ENCODE peak calls at places on chromosomes 3 and 15, in six cellular contexts. A is dorsolateral prefrontal cortex, Y is AG10803, J is NCI-H187 treated with DMSO at 0.1 percent for 48 hours, P is dermis microvascular lymphatic vessel endothelial cell, Z is EL. Q is an unnamed sample.
A peak's percentile ranks its signal among the peaks of the same experiment; 100 is the strongest.

GRCh38 chr3:99678023-99678422 is 39.6 kb downstream of the COL8A1 start:
- DNase-seq in A (no peak), J (no peak), Y (peak; percentile 96), Z (peak; percentile 88), P (no peak), Q (no peak)

GRCh38 chr3:56269755-56270154 is 198.5 kb downstream of the ERC2 start:
- DNase-seq in Z (peak; percentile 11), Y (peak; percentile 24), P (no peak), A (no peak), J (no peak), Q (no peak)

GRCh38 chr15:66798426-66799061 is 96.5 kb downstream of the SMAD6 start:
- DNase-seq in Y (peak; percentile 71), Z (peak; percentile 87), J (no peak), P (no peak), A (no peak), Q (no peak)

GRCh38 chr15:25737218-25737643 is 125.9 kb downstream of the ATP10A start:
- DNase-seq in Z (peak; percentile 3), A (no peak), P (no peak), J (no peak), Y (peak; percentile 9), Q (no peak)

GRCh38 chr3:153158184-153158583 is 3.8 kb upstream of the RAP2B start:
- DNase-seq in Z (no peak), P (no peak), A (no peak), Y (no peak), J (no peak), Q (no peak)

GRCh38 chr3:11847607-11848006 is 922 bp upstream of the TAMM41 start:
- DNase-seq in A (no peak), J (no peak), P (no peak), Z (no peak), Y (no peak), Q (no peak)

GRCh38 chr3:119898478-119899177 is 116.7 kb downstream of the NR1I2 start:
- DNase-seq in Z (no peak), Y (peak; percentile 47), P (no peak), A (no peak), J (no peak), Q (no peak)

GRCh38 chr15:51311510-51311909 is 26.9 kb downstream of the CYP19A1 start:
- DNase-seq in A (no peak), P (no peak), Y (no peak), Z (no peak), J (no peak), Q (no peak)

GRCh38 chr3:79245295-79246138 is 522.3 kb downstream of the ROBO1 start:
- DNase-seq in A (no peak), Z (no peak), J (no peak), Y (no peak), P (no peak), Q (no peak)

GRCh38 chr15:69719527-69719926 is 266.9 kb downstream of the RPLP1 start:
- DNase-seq in A (no peak), Z (no peak), Y (no peak), J (no peak), P (no peak), Q (no peak)

GRCh38 chr3:32946973-32947372 is 4.5 kb upstream of the CCR4 start:
- DNase-seq in Y (no peak), J (no peak), Z (no peak), A (no peak), P (no peak), Q (no peak)

GRCh38 chr15:76974456-76975083 is 20.4 kb upstream of the PSTPIP1 start:
- DNase-seq in Y (no peak), Z (no peak), J (no peak), A (no peak), P (no peak), Q (no peak)

GRCh38 chr15:80076321-80077318 is 17.1 kb downstream of the ZFAND6 start:
- DNase-seq in A (no peak), J (no peak), Y (peak; percentile 23), Z (peak; percentile 33), P (no peak), Q (no peak)

GRCh38 chr3:64975138-64975537 is 287.3 kb upstream of the ADAMTS9 start:
- DNase-seq in P (no peak), Y (peak; percentile 27), A (no peak), Z (no peak), J (no peak), Q (no peak)

GRCh38 chr15:94467034-94467433 is 235.7 kb downstream of the MCTP2 start:
- DNase-seq in Z (no peak), Y (no peak), P (no peak), A (no peak), J (no peak), Q (no peak)

GRCh38 chr3:45067941-45068340 is 41.8 kb downstream of the CLEC3B start:
- DNase-seq in Z (no peak), Y (no peak), P (no peak), J (no peak), A (no peak), Q (no peak)

GRCh38 chr15:66387176-66388056 is 704 bp downstream of the MAP2K1 start:
- DNase-seq in A (peak; percentile 49), J (no peak), P (peak; percentile 45), Y (peak; percentile 62), Z (peak; percentile 84), Q (peak; percentile 39)